ENCODE peak calls at places on chromosomes 11 and 22, in four cellular contexts. One of them, this sample, is unnamed.

GRCh38 chr22:20725987-20726558 is 47.8 kb upstream of the SERPIND1 start:
- DNase-seq in activated naive CD4-positive, alpha-beta T cell treated with anti-CD3 and anti-CD28 coated beads for 36 hours: no peak
- DNase-seq in H9: no peak
- DNase-seq in amygdala: no peak
- DNase-seq in this sample: no peak

GRCh38 chr11:86408845-86409244 is 34.2 kb downstream of the CCDC81 start:
- DNase-seq in activated naive CD4-positive, alpha-beta T cell treated with anti-CD3 and anti-CD28 coated beads for 36 hours: no peak
- DNase-seq in H9: no peak
- DNase-seq in amygdala: no peak
- DNase-seq in this sample: no peak

GRCh38 chr11:112745958-112746357 is 215.3 kb upstream of the NCAM1 start:
- DNase-seq in activated naive CD4-positive, alpha-beta T cell treated with anti-CD3 and anti-CD28 coated beads for 36 hours: no peak
- DNase-seq in H9: no peak
- DNase-seq in amygdala: no peak
- DNase-seq in this sample: no peak

GRCh38 chr22:50523458-50523805 is 2.0 kb downstream of the SCO2 start:
- DNase-seq in activated naive CD4-positive, alpha-beta T cell treated with anti-CD3 and anti-CD28 coated beads for 36 hours: no peak
- DNase-seq in H9: no peak
- DNase-seq in amygdala: no peak
- DNase-seq in this sample: no peak

GRCh38 chr11:113562981-113563461 is 87.8 kb upstream of the DRD2 start:
- DNase-seq in activated naive CD4-positive, alpha-beta T cell treated with anti-CD3 and anti-CD28 coated beads for 36 hours: no peak
- DNase-seq in H9: no peak
- DNase-seq in amygdala: no peak
- DNase-seq in this sample: no peak

GRCh38 chr22:23856721-23857605 is 712 bp upstream of the SLC2A11 start:
- DNase-seq in activated naive CD4-positive, alpha-beta T cell treated with anti-CD3 and anti-CD28 coated beads for 36 hours: peak
- DNase-seq in H9: peak
- DNase-seq in amygdala: no peak
- DNase-seq in this sample: no peak

GRCh38 chr11:69797156-69797555 is 22.0 kb upstream of the FGF4 start:
- DNase-seq in activated naive CD4-positive, alpha-beta T cell treated with anti-CD3 and anti-CD28 coated beads for 36 hours: no peak
- DNase-seq in H9: no peak
- DNase-seq in amygdala: no peak
- DNase-seq in this sample: no peak

GRCh38 chr11:969651-970205 is 44.1 kb downstream of the AP2A2 start:
- DNase-seq in activated naive CD4-positive, alpha-beta T cell treated with anti-CD3 and anti-CD28 coated beads for 36 hours: no peak
- DNase-seq in H9: no peak
- DNase-seq in amygdala: no peak
- DNase-seq in this sample: no peak

GRCh38 chr11:78161937-78162336 is 22.5 kb upstream of the ALG8 start:
- DNase-seq in activated naive CD4-positive, alpha-beta T cell treated with anti-CD3 and anti-CD28 coated beads for 36 hours: no peak
- DNase-seq in H9: no peak
- DNase-seq in amygdala: no peak
- DNase-seq in this sample: no peak

GRCh38 chr22:47042116-47042825 is 279.8 kb downstream of the TBC1D22A start:
- DNase-seq in activated naive CD4-positive, alpha-beta T cell treated with anti-CD3 and anti-CD28 coated beads for 36 hours: no peak
- DNase-seq in H9: no peak
- DNase-seq in amygdala: no peak
- DNase-seq in this sample: no peak

GRCh38 chr11:125933030-125933813 is 12.6 kb upstream of the VSIG10L2 start:
- DNase-seq in activated naive CD4-positive, alpha-beta T cell treated with anti-CD3 and anti-CD28 coated beads for 36 hours: no peak
- DNase-seq in H9: no peak
- DNase-seq in amygdala: no peak
- DNase-seq in this sample: no peak

GRCh38 chr11:47234669-47235075 is 13.9 kb downstream of the ACP2 start:
- DNase-seq in activated naive CD4-positive, alpha-beta T cell treated with anti-CD3 and anti-CD28 coated beads for 36 hours: peak
- DNase-seq in H9: no peak
- DNase-seq in amygdala: no peak
- DNase-seq in this sample: no peak

GRCh38 chr11:100774859-100775258 is 87.8 kb downstream of the ARHGAP42 start:
- DNase-seq in activated naive CD4-positive, alpha-beta T cell treated with anti-CD3 and anti-CD28 coated beads for 36 hours: no peak
- DNase-seq in H9: no peak
- DNase-seq in amygdala: no peak
- DNase-seq in this sample: no peak

This sample was measured in caudate nucleus.